ENCODE peak calls at places on chromosomes 3 and 15, in four cellular contexts. J, A, Z and O are unnamed samples.

GRCh38 chr3:98553751-98554150 is 22.0 kb downstream of the GPR15 start:
- DNase-seq in J (no peak), A (no peak), Z (no peak), O (no peak)

GRCh38 chr15:101807345-101807945 is 4.1 kb downstream of the OR4F6 start:
- DNase-seq in J (no peak), A (no peak), Z (peak), O (no peak)

GRCh38 chr3:73653877-73654276 is 29.1 kb upstream of the PDZRN3 start:
- DNase-seq in J (no peak), A (peak), Z (peak), O (peak)

GRCh38 chr3:64490180-64490579 is 197.6 kb downstream of the ADAMTS9 start:
- DNase-seq in J (no peak), A (no peak), Z (no peak), O (no peak)

GRCh38 chr3:151305081-151305777 is 11.4 kb downstream of the GPR87 start:
- DNase-seq in J (peak), A (peak), Z (peak), O (peak)

GRCh38 chr15:82045892-82046667 is at the start of gene MEX3B:
- DNase-seq in J (peak), A (peak), Z (peak), O (peak)

GRCh38 chr15:44181410-44181809 is 13.7 kb downstream of the FRMD5 start:
- DNase-seq in J (no peak), A (no peak), Z (no peak), O (no peak)

GRCh38 chr3:190586631-190587000 is 72.7 kb downstream of the IL1RAP start:
- DNase-seq in J (no peak), A (peak), Z (peak), O (peak)

GRCh38 chr3:33439421-33440327 is 531 bp downstream of the UBP1 start:
- DNase-seq in J (no peak), A (peak), Z (peak), O (peak)

GRCh38 chr3:94117729-94118128 is 54.9 kb downstream of the NSUN3 start:
- DNase-seq in J (no peak), A (no peak), Z (no peak), O (no peak)

GRCh38 chr3:175475765-175476164 is 616.6 kb downstream of the NAALADL2 start:
- DNase-seq in J (no peak), A (no peak), Z (no peak), O (no peak)

GRCh38 chr15:51283026-51283425 is 55.4 kb downstream of the CYP19A1 start:
- DNase-seq in J (no peak), A (no peak), Z (no peak), O (no peak)

GRCh38 chr3:121477589-121477988 is 68.2 kb downstream of the POLQ start:
- DNase-seq in J (peak), A (peak), Z (peak), O (peak)

GRCh38 chr3:11170052-11170770 is 15.9 kb downstream of the HRH1 start:
- DNase-seq in J (no peak), A (no peak), Z (peak), O (peak)

GRCh38 chr15:31266712-31267111 is 59.9 kb upstream of the KLF13 start:
- DNase-seq in J (no peak), A (no peak), Z (no peak), O (no peak)

GRCh38 chr3:46124216-46125143 is 83.6 kb downstream of the CCR1 start:
- DNase-seq in J (no peak), A (no peak), Z (peak), O (peak)

GRCh38 chr3:71695000-71695482 is 30.2 kb downstream of the EIF4E3 start:
- DNase-seq in J (no peak), A (no peak), Z (no peak), O (peak)

GRCh38 chr3:189842681-189843602 is 211.8 kb downstream of the TP63 start:
- DNase-seq in J (no peak), A (no peak), Z (no peak), O (no peak)

GRCh38 chr15:92438471-92438870 is 44.8 kb downstream of the ST8SIA2 start:
- DNase-seq in J (no peak), A (no peak), Z (no peak), O (no peak)

GRCh38 chr3:69683076-69683806 is 56.0 kb upstream of the MITF start:
- DNase-seq in J (no peak), A (no peak), Z (no peak), O (no peak)

GRCh38 chr15:57923750-57924149 is 141.8 kb downstream of the ALDH1A2 start:
- DNase-seq in J (no peak), A (no peak), Z (no peak), O (peak)

GRCh38 chr3:172061724-172062184 is 22.4 kb downstream of the FNDC3B start:
- DNase-seq in J (no peak), A (no peak), Z (peak), O (no peak)

GRCh38 chr15:65304393-65305143 is at the start of gene RNU5B-1:
- DNase-seq in J (peak), A (peak), Z (peak), O (peak)

GRCh38 chr3:154844863-154845262 is 235.3 kb upstream of the MME start:
- DNase-seq in J (no peak), A (no peak), Z (no peak), O (no peak)

GRCh38 chr3:190108789-190109188 is 11.9 kb downstream of the P3H2 start:
- DNase-seq in J (no peak), A (no peak), Z (peak), O (peak)

GRCh38 chr3:144771401-144771870 is 799.8 kb downstream of the DIPK2A start:
- DNase-seq in J (peak), A (peak), Z (no peak), O (peak)

GRCh38 chr3:23493846-23494245 is 290.7 kb downstream of the UBE2E2 start:
- DNase-seq in J (no peak), A (no peak), Z (no peak), O (no peak)

GRCh38 chr3:84738101-84738500 is 220.7 kb upstream of the CADM2 start:
- DNase-seq in J (no peak), A (no peak), Z (no peak), O (no peak)

GRCh38 chr3:116005404-116005803 is 382.1 kb downstream of the GAP43 start:
- DNase-seq in J (peak), A (peak), Z (peak), O (peak)

GRCh38 chr3:176561826-176562225 is 635.5 kb downstream of the TBL1XR1 start:
- DNase-seq in J (no peak), A (no peak), Z (no peak), O (no peak)

GRCh38 chr15:73753250-73754130 is at the start of gene INSYN1:
- DNase-seq in J (no peak), A (no peak), Z (peak), O (peak)

GRCh38 chr3:46715507-46716175 is 2.0 kb downstream of the PRSS50 start:
- DNase-seq in J (no peak), A (no peak), Z (no peak), O (no peak)

GRCh38 chr3:167876603-167877325 is 141.2 kb downstream of the SERPINI1 start:
- DNase-seq in J (peak), A (peak), Z (peak), O (peak)

GRCh38 chr3:6392123-6392522 is 468.8 kb upstream of the GRM7 start:
- DNase-seq in J (no peak), A (no peak), Z (no peak), O (no peak)
- TF ChIP-seq CTCF in J (no peak), A (no peak), Z (no peak), O (no peak)

GRCh38 chr3:192444791-192445106 is 282.6 kb downstream of the FGF12 start:
- DNase-seq in J (no peak), A (no peak), Z (no peak), O (no peak)

GRCh38 chr3:192445768-192446644 is 281.3 kb downstream of the FGF12 start:
- DNase-seq in J (no peak), A (no peak), Z (peak), O (no peak)

GRCh38 chr3:192444096-192444790 is 283.1 kb downstream of the FGF12 start:
- DNase-seq in J (no peak), A (peak), Z (peak), O (peak)

GRCh38 chr3:192449036-192449435 is 278.3 kb downstream of the FGF12 start:
- DNase-seq in J (no peak), A (no peak), Z (no peak), O (peak)
- TF ChIP-seq CTCF in J (no peak), A (peak), Z (no peak), O (peak)

DNA sequence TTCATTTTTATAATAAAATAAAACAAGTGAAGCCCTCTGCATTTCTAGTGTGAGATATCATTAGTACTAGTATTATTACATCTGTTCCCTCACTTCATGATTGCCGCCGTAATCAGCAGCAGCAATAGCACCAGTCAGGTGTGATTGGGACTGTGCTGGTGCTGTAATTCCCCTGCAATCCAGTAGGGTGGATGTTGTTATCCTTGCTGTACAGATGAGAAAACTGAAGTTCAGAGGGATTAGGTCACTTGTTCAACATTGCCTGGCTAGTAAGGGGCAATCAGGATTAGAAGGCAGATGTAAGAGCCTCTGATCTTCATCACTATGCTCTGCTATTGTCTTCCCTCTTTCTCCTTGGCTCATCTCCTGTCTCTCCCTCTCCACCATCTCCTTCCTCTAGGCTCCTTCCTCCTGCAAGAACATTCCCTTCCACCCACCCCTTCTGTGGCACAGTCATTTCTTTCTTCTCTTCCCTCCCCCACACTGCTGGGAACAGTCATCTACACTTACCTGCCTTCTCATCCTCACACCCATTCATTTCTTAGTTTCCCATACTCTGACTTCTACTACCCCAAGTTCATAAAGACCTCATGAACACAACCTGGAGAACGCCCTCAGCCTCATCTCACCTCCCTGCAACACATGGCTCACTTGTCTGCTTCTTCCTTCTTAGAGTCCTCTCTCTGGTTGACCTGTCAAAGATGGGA is 29.7 kb downstream of the CRYGS start:
- DNase-seq in J (no peak), A (no peak), Z (no peak), O (peak)
- TF ChIP-seq CTCF in J (peak), A (peak), Z (no peak), O (peak)

GRCh38 chr15:67520976-67521769 is at the start of gene C15orf61:
- DNase-seq in J (peak), A (peak), Z (peak), O (peak)
- TF ChIP-seq CTCF in J (no peak), A (peak), Z (peak), O (peak)

DNA sequence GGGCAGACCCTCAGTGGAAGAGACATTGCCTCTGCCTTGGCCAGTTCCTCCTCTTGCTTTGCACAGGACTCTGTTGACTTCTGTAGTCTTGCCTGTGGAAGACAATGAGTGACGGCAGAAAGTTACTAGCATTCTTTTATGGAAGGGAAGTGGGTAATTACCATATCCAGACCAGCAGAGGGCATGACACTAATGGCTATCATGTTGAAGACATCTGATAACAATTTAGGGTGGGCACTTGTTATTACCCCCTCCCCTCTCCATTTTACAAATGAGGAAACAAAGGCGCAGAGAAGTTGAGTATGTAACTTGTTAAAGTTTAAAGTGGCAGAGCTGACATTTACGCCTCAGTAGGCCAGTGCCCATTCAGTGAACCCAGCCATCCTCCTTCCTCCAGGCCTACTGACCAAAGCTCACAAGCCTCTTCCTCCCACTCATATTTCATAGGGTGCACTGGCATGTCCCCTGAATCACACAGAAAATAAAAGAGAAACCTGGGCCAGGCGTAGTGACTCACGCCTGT is 48.2 kb upstream of the FMN1 start:
- DNase-seq in J (no peak), A (peak), Z (peak), O (peak)
- TF ChIP-seq CTCF in J (peak), A (peak), Z (peak), O (peak)

DNA sequence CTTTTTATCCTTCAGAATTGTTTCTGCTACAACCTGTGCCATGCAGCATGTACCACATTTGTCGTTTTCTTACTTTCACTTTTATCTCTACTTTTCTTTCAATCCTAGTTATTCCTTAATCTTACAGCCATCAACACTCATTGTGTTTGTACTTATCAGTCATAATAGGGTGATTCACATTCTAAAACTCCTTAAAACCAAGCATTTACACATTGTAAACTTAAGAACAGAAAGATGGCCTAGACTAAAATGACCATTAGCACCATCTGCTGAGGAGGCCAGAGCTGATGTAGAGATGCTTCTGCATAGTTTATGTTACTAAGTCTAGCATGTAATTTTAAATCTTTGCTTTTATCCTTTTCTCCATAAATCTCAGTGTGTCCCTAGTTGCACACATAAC is 25.5 kb downstream of the EIF2AK4 start:
- DNase-seq in J (no peak), A (no peak), Z (no peak), O (no peak)
- TF ChIP-seq CTCF in J (no peak), A (no peak), Z (no peak), O (no peak)